ENCODE peak calls at places on chromosomes 2 and 18, in ten cellular contexts. R, A, D, C, K, B, I, M, Z and W are unnamed samples.

GRCh38 chr2:68253211-68254068 is 1.1 kb upstream of the PPP3R1 start:
- DNase-seq in R (no peak), A (no peak), D (peak; percentile 36), C (peak; percentile 59), K (peak; percentile 46), B (peak; percentile 19), I (peak; percentile 15), M (peak; percentile 30), Z (peak; percentile 51), W (peak; percentile 65)

GRCh38 chr2:234715671-234716250 is 218.9 kb upstream of the ARL4C start:
- DNase-seq in R (no peak), A (no peak), D (no peak), C (no peak), K (no peak), B (no peak), I (no peak), M (no peak), Z (no peak), W (no peak)

GRCh38 chr2:121212661-121213325 is 72.2 kb downstream of the TFCP2L1 start:
- DNase-seq in R (no peak), A (no peak), D (no peak), C (no peak), K (no peak), B (no peak), I (no peak), M (no peak), Z (no peak), W (no peak)

GRCh38 chr2:101893676-101894381 is 97.9 kb upstream of the IL1R2 start:
- DNase-seq in R (no peak), A (no peak), D (no peak), C (no peak), K (no peak), B (no peak), I (no peak), M (no peak), Z (no peak), W (no peak)

GRCh38 chr2:100272848-100273329 is 49.4 kb downstream of the LONRF2 start:
- DNase-seq in R (no peak), A (no peak), D (no peak), C (no peak), K (peak; percentile 31), B (no peak), I (no peak), M (no peak), Z (no peak), W (no peak)

GRCh38 chr18:29434650-29435049 is 1257.7 kb upstream of the CDH2 start:
- DNase-seq in R (no peak), A (no peak), D (no peak), C (no peak), K (no peak), B (no peak), I (no peak), M (no peak), Z (no peak), W (no peak)

GRCh38 chr2:236971131-236971850 is 114.4 kb upstream of the COPS8 start:
- DNase-seq in R (no peak), A (no peak), D (no peak), C (no peak), K (peak; percentile 30), B (no peak), I (no peak), M (no peak), Z (no peak), W (peak; percentile 30)

GRCh38 chr18:12904012-12904516 is 20.0 kb upstream of the PTPN2 start:
- DNase-seq in R (no peak), A (no peak), D (peak; percentile 47), C (no peak), K (peak; percentile 68), B (peak; percentile 37), I (no peak), M (no peak), Z (no peak), W (peak; percentile 90)

GRCh38 chr18:5542393-5543035 is 1.3 kb downstream of the EPB41L3 start:
- DNase-seq in R (no peak), A (no peak), D (no peak), C (no peak), K (peak; percentile 41), B (no peak), I (no peak), M (no peak), Z (no peak), W (no peak)

GRCh38 chr2:241035818-241036396 is 37.5 kb downstream of the SNED1 start:
- DNase-seq in R (no peak), A (no peak), D (no peak), C (peak; percentile 85), K (no peak), B (no peak), I (peak; percentile 86), M (no peak), Z (no peak), W (no peak)

GRCh38 chr2:3078684-3079083 is 298.9 kb downstream of the EIPR1 start:
- DNase-seq in R (no peak), A (no peak), D (no peak), C (no peak), K (peak; percentile 10), B (no peak), I (no peak), M (no peak), Z (peak; percentile 42), W (no peak)

GRCh38 chr2:40488927-40489677 is 37.2 kb upstream of the SLC8A1 start:
- DNase-seq in R (no peak), A (no peak), D (peak; percentile 13), C (no peak), K (peak; percentile 56), B (no peak), I (no peak), M (peak; percentile 46), Z (no peak), W (no peak)

GRCh38 chr2:122858813-122859212 is 1103.4 kb downstream of the TSN start:
- DNase-seq in R (no peak), A (no peak), D (no peak), C (no peak), K (no peak), B (no peak), I (no peak), M (no peak), Z (no peak), W (no peak)

GRCh38 chr2:237695201-237695780 is 67.9 kb downstream of the LRRFIP1 start:
- DNase-seq in R (no peak), A (no peak), D (no peak), C (peak; percentile 69), K (peak; percentile 76), B (no peak), I (no peak), M (peak; percentile 90), Z (peak; percentile 84), W (peak; percentile 67)

GRCh38 chr2:25445464-25445863 is 103.7 kb upstream of the DNMT3A start:
- DNase-seq in R (no peak), A (no peak), D (no peak), C (no peak), K (no peak), B (no peak), I (no peak), M (no peak), Z (no peak), W (no peak)